ENCODE peak calls at places on chromosomes 13 and 19, in five cellular contexts. I is IMR-90, P is neuronal stem cell, O is H1, X is trophoblast cell. M is an unnamed sample.

GRCh38 chr19:315811-316210 is 24.6 kb upstream of the PLPP2 start:
- DNase-seq in P (no peak), O (no peak), I (no peak), X (no peak), M (no peak)

GRCh38 chr13:108496364-108497215 is 132.8 kb upstream of the MYO16 start:
- DNase-seq in X (no peak), O (peak), I (no peak), P (peak), M (peak)

GRCh38 chr13:73602295-73602694 is 531.9 kb downstream of the KLF12 start:
- DNase-seq in I (peak), X (peak), O (no peak), P (no peak), M (no peak)

GRCh38 chr13:106432636-106433035 is 102.8 kb downstream of the EFNB2 start:
- DNase-seq in P (no peak), I (no peak), O (no peak), X (peak), M (no peak)

GRCh38 chr19:28990522-28990921 is 222.4 kb downstream of the UQCRFS1 start:
- DNase-seq in I (no peak), P (no peak), O (no peak), X (no peak), M (peak)

GRCh38 chr13:34748078-34748477 is 194.0 kb upstream of the NBEA start:
- DNase-seq in O (no peak), P (no peak), X (peak), I (no peak), M (no peak)

GRCh38 chr13:113971471-113972231 is 2.2 kb downstream of the C13orf46 start:
- DNase-seq in P (no peak), X (no peak), I (no peak), O (no peak), M (no peak)

GRCh38 chr19:46494115-46494935 is 1.3 kb downstream of the PNMA8B start:
- DNase-seq in I (no peak), X (no peak), O (no peak), P (no peak), M (no peak)

GRCh38 chr13:110380359-110381028 is 73.4 kb downstream of the COL4A2 start:
- DNase-seq in I (peak), P (no peak), X (peak), O (no peak), M (no peak)

GRCh38 chr13:43698743-43699142 is 88.0 kb downstream of the ENOX1 start:
- DNase-seq in X (no peak), O (no peak), P (no peak), I (peak), M (no peak)

GRCh38 chr19:46571495-46571894 is 29.6 kb upstream of the CALM3 start:
- DNase-seq in I (no peak), P (no peak), O (peak), X (peak), M (peak)

GRCh38 chr19:28820289-28820688 is 392.7 kb downstream of the UQCRFS1 start:
- DNase-seq in I (no peak), O (no peak), X (no peak), P (no peak), M (no peak)

GRCh38 chr13:44299142-44299541 is 74.5 kb upstream of the SERP2 start:
- DNase-seq in P (no peak), O (no peak), I (peak), X (no peak), M (no peak)

GRCh38 chr19:33297401-33298145 is 4.8 kb downstream of the CEBPA start:
- DNase-seq in I (no peak), X (peak), O (no peak), P (no peak), M (no peak)

GRCh38 chr19:4115050-4115817 is 8.7 kb downstream of the MAP2K2 start:
- DNase-seq in O (no peak), I (no peak), X (no peak), P (no peak), M (no peak)

GRCh38 chr19:1483979-1484428 is 5.0 kb upstream of the C19orf25 start:
- DNase-seq in P (no peak), I (no peak), O (no peak), X (no peak), M (peak)

GRCh38 chr19:49339364-49340068 is 4.3 kb downstream of the CD37 start:
- DNase-seq in X (peak), P (peak), I (peak), O (peak), M (peak)

GRCh38 chr13:47794963-47795362 is 206.1 kb downstream of the SUCLA2 start:
- DNase-seq in I (peak), O (no peak), P (no peak), X (peak), M (no peak)

GRCh38 chr13:61144834-61145593 is 270.6 kb downstream of the PCDH20 start:
- DNase-seq in X (no peak), P (no peak), I (no peak), O (no peak), M (no peak)

DNA sequence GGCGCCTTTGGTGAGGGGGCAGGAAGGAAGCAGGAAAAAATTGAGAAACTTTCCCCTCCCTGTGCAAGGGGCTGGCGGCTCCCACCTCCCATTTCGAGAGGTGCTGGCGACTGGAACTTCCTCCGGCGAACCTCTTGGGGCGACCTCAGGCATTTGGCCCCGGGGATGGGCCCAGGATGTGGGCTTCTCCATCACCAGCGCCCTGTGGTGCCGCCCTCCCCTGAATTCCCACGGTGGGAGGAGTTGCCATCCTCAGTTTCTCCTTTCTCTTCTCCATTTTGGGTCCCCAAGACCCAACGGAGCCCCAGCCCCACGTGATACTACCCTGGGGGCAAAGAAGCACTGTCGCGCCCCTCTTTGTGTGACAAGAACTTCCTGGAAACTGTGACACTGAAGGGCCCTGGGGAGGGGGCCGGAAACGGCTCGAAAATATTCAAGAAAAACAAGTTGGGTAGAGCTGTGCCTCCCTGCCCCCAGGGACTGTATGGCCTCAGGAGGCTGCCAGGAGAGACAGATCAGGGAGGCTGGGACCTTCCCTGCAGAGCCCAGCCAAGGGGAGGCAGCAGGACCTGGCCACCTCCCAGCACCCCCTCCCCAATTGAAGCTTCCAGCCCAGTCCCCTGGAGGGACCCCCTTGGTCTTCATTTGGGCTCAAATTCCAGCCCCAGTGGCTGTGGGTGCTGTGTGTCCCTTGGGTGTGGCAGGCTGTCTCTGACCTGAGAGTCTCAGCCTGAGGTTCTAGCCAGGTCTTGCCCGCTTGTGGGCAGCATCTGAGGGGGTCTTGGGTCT is 16.2 kb upstream of the AP1M2 start:
- DNase-seq in P (no peak), X (peak), I (no peak), O (peak), M (peak)
- H3K14ac ChIP-seq in P (peak), X (peak), I (peak), O (no peak), M (peak)

GRCh38 chr13:24882665-24883064 is 118.7 kb downstream of the RNF17 start:
- DNase-seq in P (no peak), O (no peak), X (no peak), I (no peak), M (no peak)
- H3K9ac ChIP-seq in P (no peak), O (no peak), X (no peak), I (no peak), M (no peak)

DNA sequence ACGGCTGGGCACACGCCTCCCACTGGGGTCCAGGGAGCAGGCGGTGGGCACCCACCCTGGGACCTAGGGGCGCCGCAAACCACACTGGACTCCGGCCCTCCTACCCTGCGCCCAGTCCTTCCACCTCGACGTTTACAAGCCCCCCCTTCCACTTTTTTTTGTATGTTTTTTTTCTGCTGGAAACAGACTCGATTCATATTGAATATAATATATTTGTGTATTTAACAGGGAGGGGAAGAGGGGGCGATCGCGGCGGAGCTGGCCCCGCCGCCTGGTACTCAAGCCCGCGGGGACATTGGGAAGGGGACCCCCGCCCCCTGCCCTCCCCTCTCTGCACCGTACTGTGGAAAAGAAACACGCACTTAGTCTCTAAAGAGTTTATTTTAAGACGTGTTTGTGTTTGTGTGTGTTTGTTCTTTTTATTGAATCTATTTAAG is 1.6 kb downstream of the JUNB start:
- DNase-seq in P (no peak), O (no peak), I (no peak), X (no peak), M (no peak)
- H3K14ac ChIP-seq in P (no peak), O (no peak), I (peak), X (peak), M (peak)

GRCh38 chr19:55550321-55550650 is 4.9 kb upstream of the SBK3 start:
- DNase-seq in O (no peak), X (peak), P (peak), I (no peak), M (no peak)
- H3K9ac ChIP-seq in O (peak), X (no peak), P (no peak), I (peak), M (no peak)

GRCh38 chr13:29282096-29282495 is 313.4 kb downstream of the SLC7A1 start:
- DNase-seq in O (no peak), X (no peak), P (no peak), I (no peak), M (no peak)
- H3K14ac ChIP-seq in O (no peak), X (no peak), P (no peak), I (no peak), M (no peak)

GRCh38 chr13:66992683-66993082 is 237.5 kb downstream of the PCDH9 start:
- DNase-seq in O (no peak), P (no peak), I (no peak), X (no peak), M (no peak)

GRCh38 chr13:66992183-66992582 is 238.0 kb downstream of the PCDH9 start:
- DNase-seq in O (no peak), I (peak), X (no peak), P (no peak), M (no peak)

GRCh38 chr13:66994498-66995365 is 235.4 kb downstream of the PCDH9 start:
- DNase-seq in I (no peak), P (no peak), X (no peak), O (no peak), M (no peak)

GRCh38 chr13:66995366-66995663 is 234.8 kb downstream of the PCDH9 start:
- DNase-seq in P (no peak), X (no peak), O (no peak), I (no peak), M (no peak)

DNA sequence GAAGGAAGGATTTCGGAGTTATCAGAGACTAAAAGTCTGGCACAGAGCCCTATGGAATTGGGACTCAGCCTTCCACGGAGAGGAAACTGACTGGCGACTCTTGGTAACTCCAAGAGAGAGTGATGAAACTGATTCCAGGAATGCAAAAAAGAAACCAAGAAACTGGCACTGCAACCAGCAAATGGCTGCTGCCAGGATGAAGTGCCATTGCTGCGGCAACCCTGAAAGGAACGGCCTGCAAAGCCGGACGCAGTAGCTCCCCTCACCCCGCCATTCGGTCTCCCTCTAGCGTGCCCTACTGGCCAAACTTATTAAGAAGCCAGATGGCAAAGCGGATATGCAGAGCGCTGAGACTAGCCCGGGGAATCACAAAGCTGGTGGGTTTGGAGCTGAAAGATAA is 236.0 kb downstream of the PCDH9 start:
- DNase-seq in X (peak), O (peak), I (peak), P (peak), M (peak)
- H3K9ac ChIP-seq in X (no peak), O (no peak), I (no peak), P (no peak), M (no peak)

DNA sequence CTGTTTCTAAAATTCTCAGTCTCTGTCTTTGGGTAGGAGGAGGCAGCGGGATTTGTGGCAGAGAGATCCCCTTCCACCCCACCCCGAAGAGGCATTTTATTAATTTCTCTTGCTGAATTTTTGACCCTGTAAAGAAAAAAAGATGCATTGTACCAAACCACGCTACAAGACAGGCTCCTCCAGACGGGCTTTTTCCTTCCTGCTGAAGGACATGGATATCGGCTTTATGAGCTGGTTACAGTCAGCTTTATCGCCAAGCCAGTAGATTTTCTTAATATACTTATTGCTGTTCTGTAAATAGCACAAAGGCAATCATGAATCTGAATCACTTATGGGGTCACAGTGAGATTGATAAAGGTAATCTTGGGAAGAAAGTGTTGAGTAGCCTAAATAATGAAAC is 24.5 kb downstream of the MBNL2 start:
- DNase-seq in I (no peak), P (no peak), O (no peak), X (no peak), M (no peak)
- H3K14ac ChIP-seq in I (peak), P (no peak), O (no peak), X (no peak), M (no peak)

DNA sequence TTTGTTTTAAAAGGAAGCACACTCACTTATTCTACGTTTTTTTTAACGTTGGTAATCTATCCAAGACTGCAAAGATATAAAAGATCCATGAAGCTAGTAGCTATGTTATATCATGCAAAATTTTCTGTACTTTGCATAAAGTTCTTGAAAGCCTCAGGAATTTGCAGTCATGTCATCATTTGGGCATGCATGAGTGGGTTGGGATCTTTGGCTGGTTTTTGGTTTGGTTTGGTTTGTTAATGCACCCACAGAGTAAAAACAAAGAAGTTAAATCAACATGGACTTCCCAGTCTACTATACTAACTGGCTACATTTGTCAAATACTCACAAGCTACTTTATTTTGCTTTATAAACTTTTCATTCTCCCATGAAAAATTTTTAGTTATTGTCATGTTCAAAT is 26.1 kb downstream of the RXFP2 start:
- DNase-seq in X (no peak), O (no peak), I (peak), P (no peak), M (no peak)
- H3K9ac ChIP-seq in X (no peak), O (no peak), I (no peak), P (no peak), M (no peak)

GRCh38 chr19:36013280-36014028 is 559 bp downstream of the ALKBH6 start:
- DNase-seq in X (no peak), I (no peak), P (no peak), O (no peak), M (no peak)
- H3K14ac ChIP-seq in X (peak), I (peak), P (no peak), O (no peak), M (no peak)

M was measured in H9.